ENCODE peak calls at places on chromosomes 4 and X, in eight cellular contexts. T, H, C, J, Y, Z, I and M are unnamed samples.

GRCh38 chr4:150211016-150211415 is 132.8 kb downstream of the DCLK2 start:
- DNase-seq in T (no peak), H (no peak), C (no peak), J (peak; percentile 34), Y (no peak), Z (no peak), I (no peak), M (no peak)

GRCh38 chr4:114161809-114162208 is 182.4 kb upstream of the ARSJ start:
- DNase-seq in T (no peak), H (no peak), C (peak; percentile 27), J (no peak), Y (no peak), Z (no peak), I (peak; percentile 71), M (no peak)

GRCh38 chr4:181863846-181864245 is 379.4 kb upstream of the TENM3 start:
- DNase-seq in T (no peak), H (no peak), C (no peak), J (no peak), Y (no peak), Z (no peak), I (no peak), M (no peak)

GRCh38 chr4:184856277-184856609 is 30.5 kb upstream of the ACSL1 start:
- DNase-seq in T (no peak), H (no peak), C (no peak), J (no peak), Y (no peak), Z (no peak), I (no peak), M (no peak)

GRCh38 chrX:14006489-14006888 is 23.2 kb downstream of the GEMIN8 start:
- DNase-seq in T (no peak), H (no peak), C (no peak), J (no peak), Y (no peak), Z (no peak), I (no peak), M (no peak)

GRCh38 chrX:12971282-12972003 is 3.5 kb upstream of the TMSB4X start:
- DNase-seq in T (peak; percentile 74), H (no peak), C (no peak), J (no peak), Y (no peak), Z (no peak), I (no peak), M (no peak)

GRCh38 chr4:84887824-84888223 is 78.7 kb downstream of the WDFY3 start:
- DNase-seq in T (no peak), H (peak; percentile 64), C (no peak), J (peak; percentile 66), Y (no peak), Z (no peak), I (no peak), M (peak; percentile 33)

GRCh38 chrX:48736303-48736702 is 25.2 kb upstream of the GLOD5 start:
- DNase-seq in T (no peak), H (no peak), C (no peak), J (no peak), Y (no peak), Z (no peak), I (no peak), M (no peak)

GRCh38 chrX:73855546-73855945 is 292.5 kb downstream of the CHIC1 start:
- DNase-seq in T (peak; percentile 69), H (peak; percentile 77), C (peak; percentile 73), J (peak; percentile 70), Y (peak; percentile 10), Z (peak; percentile 13), I (peak; percentile 91), M (peak; percentile 57)

GRCh38 chr4:90403781-90404180 is 276.6 kb downstream of the CCSER1 start:
- DNase-seq in T (no peak), H (no peak), C (no peak), J (no peak), Y (no peak), Z (no peak), I (no peak), M (no peak)

GRCh38 chrX:25726539-25726938 is 411.6 kb upstream of the MAGEB18 start:
- DNase-seq in T (no peak), H (no peak), C (no peak), J (no peak), Y (no peak), Z (no peak), I (no peak), M (peak; percentile 23)

GRCh38 chrX:120677017-120677652 is 47.3 kb upstream of the C1GALT1C1 start:
- DNase-seq in T (no peak), H (no peak), C (no peak), J (no peak), Y (no peak), Z (no peak), I (no peak), M (no peak)

GRCh38 chr4:42397635-42398447 is 553 bp downstream of the SHISA3 start:
- DNase-seq in T (no peak), H (peak; percentile 49), C (peak; percentile 77), J (peak; percentile 12), Y (no peak), Z (peak; percentile 38), I (peak; percentile 83), M (peak; percentile 29)

GRCh38 chr4:42398448-42399355 is 1.4 kb downstream of the SHISA3 start:
- DNase-seq in T (no peak), H (peak; percentile 13), C (peak; percentile 84), J (no peak), Y (no peak), Z (no peak), I (peak; percentile 84), M (no peak)

GRCh38 chr4:42401171-42401570 is 3.9 kb downstream of the SHISA3 start:
- DNase-seq in T (no peak), H (no peak), C (peak; percentile 28), J (no peak), Y (no peak), Z (no peak), I (peak; percentile 69), M (peak; percentile 49)

GRCh38 chr4:42397256-42397634 is at the start of gene SHISA3:
- DNase-seq in T (no peak), H (peak; percentile 65), C (peak; percentile 69), J (no peak), Y (no peak), Z (peak; percentile 37), I (peak; percentile 86), M (peak; percentile 27)

GRCh38 chr4:42399393-42399792 is 2.1 kb downstream of the SHISA3 start:
- DNase-seq in T (no peak), H (peak; percentile 14), C (peak; percentile 45), J (no peak), Y (no peak), Z (no peak), I (peak; percentile 78), M (no peak)
- H3K4me3 ChIP-seq in T (no peak overlapping the region), H (peak overlapping the region; percentile 31), C (peak overlapping the region; percentile 61), J (peak overlapping the region; percentile 78), Y (no peak overlapping the region), Z (peak overlapping the region; percentile 80), I (peak overlapping the region; percentile 92), M (no peak overlapping the region)

GRCh38 chr4:41185614-41186609 is 28.4 kb downstream of the APBB2 start:
- DNase-seq in T (no peak), H (no peak), C (no peak), J (peak; percentile 53), Y (no peak), Z (no peak), I (no peak), M (peak; percentile 80)

GRCh38 chr4:41189076-41189475 is 25.3 kb downstream of the APBB2 start:
- DNase-seq in T (no peak), H (no peak), C (no peak), J (peak; percentile 28), Y (no peak), Z (no peak), I (no peak), M (no peak)

GRCh38 chr4:41192136-41192535 is 22.2 kb downstream of the APBB2 start:
- DNase-seq in T (no peak), H (peak; percentile 54), C (no peak), J (peak; percentile 33), Y (no peak), Z (no peak), I (no peak), M (no peak)

GRCh38 chr4:41184009-41184408 is 30.3 kb downstream of the APBB2 start:
- DNase-seq in T (no peak), H (no peak), C (no peak), J (no peak), Y (no peak), Z (no peak), I (no peak), M (no peak)

GRCh38 chr4:41189669-41190068 is 24.7 kb downstream of the APBB2 start:
- DNase-seq in T (no peak), H (no peak), C (peak; percentile 26), J (no peak), Y (no peak), Z (no peak), I (no peak), M (no peak)
- H3K4me3 ChIP-seq in T (no peak overlapping the region), H (no peak overlapping the region), C (no peak overlapping the region), J (no peak overlapping the region), Y (no peak overlapping the region), Z (no peak overlapping the region), I (no peak overlapping the region), M (no peak overlapping the region)

DNA sequence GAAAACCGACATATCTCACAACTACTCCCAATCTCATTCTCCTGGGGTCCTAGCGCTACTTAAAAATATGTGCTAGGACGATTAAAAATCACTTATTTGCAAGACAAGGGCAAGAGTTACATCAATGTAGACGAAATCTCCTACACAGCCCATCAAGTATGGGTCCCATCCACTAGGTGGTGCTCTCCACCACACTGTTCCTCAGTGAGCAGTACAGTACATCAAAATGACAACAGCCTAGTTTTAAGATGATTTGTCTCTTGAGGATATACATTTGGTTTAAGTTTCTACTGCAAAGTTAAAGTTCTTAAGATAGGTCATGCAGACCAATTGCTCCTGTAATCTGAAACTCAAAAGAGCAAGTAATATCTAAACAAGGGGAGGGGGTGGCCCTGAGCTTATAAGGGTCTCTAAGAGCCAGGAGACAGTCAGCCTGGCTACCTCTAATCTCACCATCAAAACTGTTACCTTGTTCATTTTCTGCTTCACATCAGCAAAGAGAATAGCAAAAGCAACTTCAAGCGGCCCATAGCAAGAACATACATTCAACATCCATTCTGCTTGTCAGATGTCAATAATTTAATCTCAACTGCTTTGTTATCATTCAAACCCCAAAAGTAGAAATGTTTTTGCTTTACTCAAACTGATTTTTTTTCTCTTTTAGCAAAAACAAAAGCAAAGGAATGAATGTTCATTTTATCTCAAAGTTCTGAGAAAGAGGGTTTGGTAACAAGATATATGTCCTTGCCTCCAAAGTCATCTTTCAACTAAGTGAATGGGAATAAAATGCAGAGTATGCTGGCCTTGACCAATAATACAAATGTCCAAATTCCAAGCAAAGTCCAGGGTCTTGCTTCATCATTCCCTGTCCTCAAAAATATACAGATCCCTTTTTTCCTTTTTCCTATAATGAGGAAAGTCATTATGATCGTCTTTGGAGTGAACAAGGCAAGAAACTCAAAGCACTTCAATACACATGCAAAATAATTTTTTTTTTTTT is 53.1 kb downstream of the STX18 start:
- DNase-seq in T (peak; percentile 74), H (peak; percentile 88), C (peak; percentile 79), J (peak; percentile 83), Y (peak; percentile 31), Z (peak; percentile 20), I (peak; percentile 87), M (peak; percentile 82)
- H3K4me3 ChIP-seq in T (no peak overlapping the region), H (no peak overlapping the region), C (no peak overlapping the region), J (no peak overlapping the region), Y (no peak overlapping the region), Z (no peak overlapping the region), I (no peak overlapping the region), M (no peak overlapping the region)

DNA sequence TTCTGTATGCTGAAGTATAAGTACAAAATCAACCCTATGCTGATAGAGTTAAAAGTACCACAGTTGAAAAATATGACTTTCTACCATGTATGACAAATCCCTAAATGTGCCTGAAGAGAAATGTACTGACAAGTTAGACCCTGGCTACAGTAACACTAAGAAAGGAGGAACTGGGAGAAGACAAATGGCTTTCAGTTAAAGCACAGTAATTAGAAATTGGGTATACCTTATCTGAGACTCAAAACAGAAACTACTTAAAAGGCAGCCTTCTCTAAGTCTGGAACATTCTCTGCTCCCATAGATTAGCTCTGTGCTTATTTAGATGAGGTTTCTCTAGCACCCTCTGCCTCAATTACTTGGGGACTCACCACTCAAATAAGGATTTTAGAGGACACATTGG is 189.1 kb downstream of the GPC3 start:
- DNase-seq in T (no peak), H (no peak), C (no peak), J (no peak), Y (no peak), Z (no peak), I (no peak), M (no peak)
- H3K4me3 ChIP-seq in T (no peak overlapping the region), H (no peak overlapping the region), C (no peak overlapping the region), J (no peak overlapping the region), Y (no peak overlapping the region), Z (no peak overlapping the region), I (no peak overlapping the region), M (no peak overlapping the region)